ENCODE peak calls at places on chromosomes 6 and 20, in six cellular contexts. E is choroid plexus epithelial cell, N is ovary, R is transverse colon, X is Calu3, T is lung. G is an unnamed sample.

GRCh38 chr6:42404494-42404893 is 47.2 kb downstream of the TRERF1 start:
- DNase-seq in R (peak), X (peak), N (no peak), E (peak), T (no peak), G (no peak)

GRCh38 chr6:70369332-70369950 is 43.9 kb upstream of the FAM135A start:
- DNase-seq in N (peak), T (peak), E (peak), R (peak), X (peak), G (peak)

GRCh38 chr6:134740473-134741192 is 209.3 kb downstream of the ALDH8A1 start:
- DNase-seq in R (no peak), T (no peak), X (no peak), E (peak), N (no peak), G (no peak)

GRCh38 chr6:164692772-164693171 is 616.6 kb downstream of the C6orf118 start:
- DNase-seq in X (no peak), N (no peak), R (no peak), E (no peak), T (no peak), G (no peak)

GRCh38 chr6:890201-890600 is 197.3 kb upstream of the EXOC2 start:
- DNase-seq in T (no peak), R (no peak), E (no peak), N (no peak), X (no peak), G (no peak)

GRCh38 chr20:50347568-50347981 is 156.9 kb downstream of the CEBPB start:
- DNase-seq in R (no peak), N (no peak), X (no peak), T (no peak), E (no peak), G (no peak)

GRCh38 chr20:59135093-59135492 is 28.5 kb upstream of the ZNF831 start:
- DNase-seq in T (no peak), E (no peak), X (no peak), R (no peak), N (no peak), G (no peak)

GRCh38 chr6:156816505-156816904 is 39.3 kb downstream of the ARID1B start:
- DNase-seq in E (peak), T (peak), X (no peak), R (peak), N (no peak), G (no peak)

DNA sequence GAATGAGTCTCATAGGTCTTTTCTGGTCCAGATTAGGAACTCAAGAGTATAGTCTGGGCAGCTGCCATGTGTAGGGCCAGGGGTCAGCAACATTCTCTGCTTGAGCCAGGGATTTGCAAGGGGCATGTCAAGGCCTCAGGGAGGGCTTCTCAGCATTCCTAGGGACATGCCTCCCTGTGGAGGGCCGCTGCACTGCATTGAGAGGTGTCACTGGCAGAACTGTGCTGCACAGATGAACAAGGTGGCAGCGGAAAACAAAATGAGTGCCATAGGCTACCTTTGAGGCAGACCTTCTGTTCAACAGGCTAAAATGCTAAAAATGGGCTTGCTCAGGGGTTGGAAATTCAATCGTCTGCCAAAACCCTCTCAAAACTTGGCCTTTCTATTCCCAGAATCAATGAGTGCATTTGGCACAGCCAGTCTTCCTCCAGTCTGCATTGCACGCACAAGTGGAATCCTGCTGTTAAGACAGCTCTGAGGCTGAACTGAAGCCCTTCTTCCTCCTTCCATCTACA is 51.6 kb upstream of the SRPK1 start:
- DNase-seq in R (no peak), E (no peak), T (no peak), N (no peak), X (peak), G (peak)
- TF ChIP-seq CTCF in R (no peak), E (peak), T (no peak), N (no peak), X (no peak), G (no peak)

DNA sequence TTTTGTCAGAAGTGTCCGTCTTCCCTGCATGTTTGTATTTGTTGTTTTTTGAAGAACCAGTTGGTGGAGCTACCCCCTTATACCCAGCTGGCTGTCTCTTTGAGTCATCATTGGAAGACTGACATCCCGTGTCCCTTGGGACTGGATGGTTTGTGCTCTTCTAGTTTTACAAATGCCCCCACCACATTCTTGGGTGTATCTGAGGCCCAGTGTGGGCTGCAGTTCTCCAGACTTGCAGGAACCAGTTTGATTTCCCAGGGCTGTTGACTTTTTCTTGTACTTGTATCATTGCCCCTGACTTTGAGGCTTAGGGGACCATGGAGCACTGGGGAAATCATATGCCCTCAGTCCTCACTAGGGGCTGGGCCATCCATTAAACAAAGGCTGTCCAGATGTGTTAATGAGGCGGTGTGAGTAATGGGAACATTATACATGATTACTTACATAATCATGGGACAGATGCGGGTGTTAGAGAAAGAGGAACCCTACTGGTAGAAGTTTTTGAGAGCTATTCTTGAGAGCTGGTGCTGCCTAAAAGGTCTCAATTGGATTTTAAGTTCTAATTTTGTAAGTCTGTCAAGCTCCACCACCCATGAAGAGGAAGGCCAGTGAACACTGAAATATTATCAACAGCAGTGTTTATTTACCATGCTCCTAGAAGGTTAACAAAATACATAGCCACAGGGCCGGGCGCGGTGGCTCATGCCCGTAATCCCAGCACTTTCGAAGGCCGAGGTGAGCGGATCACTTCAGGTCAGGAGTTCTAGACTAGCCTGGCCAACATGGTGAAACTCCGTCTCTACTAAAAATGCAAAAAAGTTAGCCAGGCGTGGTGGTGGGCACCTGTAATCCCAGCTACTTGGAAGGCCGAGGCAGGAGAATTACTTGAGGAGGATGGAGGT is 8.5 kb downstream of the JARID2 start:
- DNase-seq in R (no peak), E (peak), X (no peak), T (no peak), N (no peak), G (no peak)
- TF ChIP-seq CTCF in R (no peak), E (peak), X (no peak), T (no peak), N (no peak), G (no peak)

DNA sequence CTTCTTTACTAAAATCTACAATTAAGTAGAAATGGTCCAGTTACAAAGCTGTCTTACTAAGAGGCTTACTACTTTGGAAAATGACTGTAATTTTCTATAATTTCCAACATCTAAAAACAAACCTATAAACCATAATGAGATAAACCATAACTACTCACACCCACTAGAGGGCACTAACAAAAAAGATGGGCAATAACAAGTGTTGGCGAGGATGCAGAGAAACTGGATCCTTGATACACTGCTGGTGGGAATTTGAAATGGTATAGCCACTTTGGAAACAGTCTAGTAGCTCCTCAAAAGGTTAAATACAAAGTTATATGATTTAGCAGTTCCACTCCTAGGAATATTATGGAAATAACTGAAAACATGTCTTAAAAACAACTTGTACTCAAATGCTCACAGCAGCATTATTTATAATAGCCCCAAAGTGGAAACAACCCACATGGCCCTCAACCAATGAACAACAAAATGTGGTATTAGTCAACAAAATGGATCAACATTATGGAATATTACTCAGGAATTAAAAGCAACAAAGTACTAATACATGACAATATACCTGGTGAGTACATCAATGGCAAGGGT is 50.6 kb downstream of the GJA10 start:
- DNase-seq in E (peak), T (no peak), R (no peak), X (no peak), N (no peak), G (no peak)
- TF ChIP-seq CTCF in E (peak), T (no peak), R (peak), X (no peak), N (no peak), G (peak)

GRCh38 chr6:160344281-160344680 is 3.9 kb upstream of the SLC22A3 start:
- DNase-seq in X (no peak), E (no peak), R (no peak), T (no peak), N (no peak), G (no peak)

GRCh38 chr6:160347259-160348208 is 644 bp upstream of the SLC22A3 start:
- DNase-seq in E (no peak), N (peak), R (peak), T (no peak), X (peak), G (no peak)

GRCh38 chr6:160348209-160348551 is at the start of gene SLC22A3:
- DNase-seq in E (no peak), N (peak), R (peak), T (no peak), X (no peak), G (no peak)

GRCh38 chr6:160349837-160350236 is 1.7 kb downstream of the SLC22A3 start:
- DNase-seq in N (no peak), E (no peak), R (peak), T (no peak), X (no peak), G (no peak)

DNA sequence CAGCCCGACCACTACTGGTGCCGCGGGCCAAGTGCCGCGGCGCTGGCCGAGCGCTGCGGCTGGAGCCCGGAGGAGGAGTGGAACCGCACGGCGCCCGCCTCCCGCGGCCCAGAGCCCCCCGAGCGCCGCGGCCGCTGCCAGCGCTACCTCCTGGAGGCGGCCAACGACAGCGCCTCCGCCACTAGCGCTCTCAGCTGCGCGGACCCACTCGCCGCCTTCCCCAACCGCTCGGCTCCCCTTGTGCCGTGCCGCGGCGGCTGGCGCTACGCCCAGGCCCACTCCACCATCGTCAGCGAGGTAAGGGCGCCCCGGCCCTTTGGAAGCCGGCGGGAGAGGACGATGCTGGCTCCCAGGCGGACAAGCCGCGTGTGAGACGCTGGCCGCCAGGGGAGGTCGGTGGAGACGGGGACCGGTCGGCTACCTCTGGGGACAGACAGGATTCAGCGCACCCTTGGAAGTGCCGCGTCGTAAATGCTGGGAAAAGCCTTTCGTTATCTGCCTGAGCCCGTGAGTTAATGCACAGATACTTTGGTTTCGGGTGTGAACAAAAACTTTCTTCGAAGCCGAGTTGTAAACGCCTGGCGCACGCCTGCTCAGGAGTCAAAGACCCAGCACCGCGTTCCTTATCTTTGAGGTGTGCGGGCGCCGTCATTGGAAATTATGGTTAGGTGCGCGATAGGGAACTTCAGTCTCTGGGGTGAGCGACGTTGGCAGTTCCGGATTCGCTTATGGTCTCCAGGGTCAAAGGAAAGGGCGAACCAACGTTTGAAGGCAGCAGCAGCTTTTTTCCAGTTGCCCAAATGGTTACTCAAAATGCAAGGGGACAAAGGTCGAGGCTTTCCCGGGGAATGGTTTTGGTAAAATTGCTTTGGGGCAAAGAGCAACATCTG is 619 bp downstream of the SLC22A3 start:
- DNase-seq in N (peak), E (peak), X (peak), R (peak), T (peak), G (peak)
- TF ChIP-seq CTCF in N (peak), E (no peak), X (no peak), R (peak), T (no peak), G (peak)

GRCh38 chr6:116556065-116556464 is 2.5 kb downstream of the CALHM4 start:
- DNase-seq in X (no peak), N (no peak), R (no peak), E (peak), T (no peak), G (no peak)

GRCh38 chr6:116550796-116551195 is 2.8 kb upstream of the CALHM4 start:
- DNase-seq in T (no peak), N (no peak), X (no peak), R (no peak), E (no peak), G (no peak)

GRCh38 chr6:116557863-116558262 is 4.3 kb downstream of the CALHM4 start:
- DNase-seq in N (no peak), R (no peak), E (peak), X (peak), T (peak), G (no peak)

GRCh38 chr6:116556814-116557403 is 3.4 kb downstream of the CALHM4 start:
- DNase-seq in R (no peak), N (no peak), E (no peak), X (no peak), T (no peak), G (no peak)

DNA sequence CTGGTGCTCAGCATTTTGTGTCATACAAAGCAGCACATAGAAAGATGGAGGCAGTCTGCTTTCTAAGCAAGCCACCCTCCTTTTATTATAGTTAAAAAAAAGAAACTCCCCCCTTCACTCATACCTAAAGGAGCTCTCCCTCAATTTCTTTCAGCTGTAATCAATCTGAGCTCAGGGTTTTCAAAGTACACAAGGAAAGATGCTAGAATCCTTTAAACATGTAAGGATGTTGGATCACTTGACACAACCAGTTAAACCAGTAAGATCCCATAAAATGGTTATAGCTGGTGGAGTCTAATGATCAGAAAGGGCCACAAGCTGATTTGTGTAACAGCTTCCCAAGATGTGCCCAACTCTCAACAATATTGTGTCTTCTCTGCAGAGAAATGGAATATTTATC is at the start of gene CALHM4:
- DNase-seq in X (no peak), E (no peak), R (no peak), T (no peak), N (no peak), G (no peak)
- TF ChIP-seq CTCF in X (no peak), E (no peak), R (no peak), T (no peak), N (no peak), G (no peak)

GRCh38 chr20:51769941-51770615 is 1.9 kb upstream of the ATP9A start:
- DNase-seq in E (no peak), R (no peak), X (no peak), T (no peak), N (no peak), G (no peak)

GRCh38 chr20:51768759-51769517 is 748 bp upstream of the ATP9A start:
- DNase-seq in E (no peak), T (no peak), R (no peak), N (peak), X (no peak), G (no peak)

GRCh38 chr20:51767018-51767866 is 948 bp downstream of the ATP9A start:
- DNase-seq in E (no peak), T (peak), X (peak), N (peak), R (peak), G (peak)

GRCh38 chr20:51763965-51764602 is 4.1 kb downstream of the ATP9A start:
- DNase-seq in X (no peak), R (no peak), E (peak), N (no peak), T (no peak), G (no peak)

DNA sequence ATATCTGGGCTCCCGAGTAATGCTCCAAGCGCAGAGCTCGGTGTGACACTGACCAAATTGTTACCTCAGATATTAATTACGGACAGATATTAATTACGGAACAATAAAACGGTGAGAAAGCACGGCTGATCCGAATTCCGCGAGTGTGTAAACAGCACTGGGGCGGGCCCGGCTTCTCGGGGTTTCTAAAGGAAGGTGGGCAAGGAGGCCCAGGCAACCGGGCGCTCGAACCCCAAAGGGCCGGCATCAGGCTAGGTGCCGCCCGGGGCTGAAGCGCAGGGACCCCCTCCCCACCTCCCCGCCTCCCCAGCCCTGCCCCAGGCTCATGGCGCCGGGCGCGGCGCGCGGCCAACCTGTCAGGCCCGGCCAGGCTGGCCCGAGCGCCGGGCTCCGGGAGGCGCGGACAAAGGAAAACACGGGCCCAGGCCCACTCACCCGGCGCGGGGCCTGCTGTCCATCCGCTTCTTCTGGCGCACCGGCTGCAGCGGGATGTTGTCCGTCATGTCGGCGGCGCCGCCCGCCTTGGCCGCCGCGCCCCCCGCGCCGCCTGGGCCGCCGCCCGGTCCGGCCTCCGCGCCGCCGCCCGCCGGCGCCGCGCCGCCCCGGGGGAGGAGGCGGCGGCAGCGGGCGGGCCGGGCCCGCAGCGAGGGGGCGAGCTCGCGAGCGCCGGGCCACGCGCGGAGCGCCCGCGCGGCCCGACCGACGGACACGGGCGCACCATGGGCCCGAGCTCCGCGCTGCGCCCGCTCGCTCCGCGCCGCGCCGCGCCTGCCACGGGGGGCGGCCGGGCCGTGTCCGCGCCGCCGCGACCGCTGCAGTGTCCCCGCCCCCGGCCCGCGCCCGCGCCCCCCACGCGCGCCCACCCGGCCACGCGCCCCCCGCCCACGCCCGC is at the start of gene ATP9A:
- DNase-seq in X (peak), T (peak), R (peak), N (peak), E (peak), G (peak)
- TF ChIP-seq CTCF in X (peak), T (no peak), R (no peak), N (no peak), E (no peak), G (peak)

DNA sequence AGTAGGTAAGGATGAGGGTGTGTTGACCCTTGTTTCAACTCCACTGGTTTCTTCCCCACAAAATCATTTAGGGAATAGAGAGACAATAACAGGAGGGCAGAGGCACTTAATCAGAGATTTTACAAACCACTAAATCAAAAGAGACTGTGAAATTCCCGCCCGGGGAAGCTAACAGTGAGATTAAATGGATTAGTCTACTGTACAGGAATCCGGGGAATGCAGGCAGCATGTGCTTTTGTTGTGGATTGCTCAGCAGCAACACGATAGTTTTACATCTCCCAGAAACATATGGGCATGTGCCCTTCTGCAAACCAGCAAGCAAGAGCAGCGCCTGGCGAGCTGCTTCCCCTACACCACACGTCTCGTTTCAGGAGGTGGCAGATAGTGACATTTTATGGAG is 382.2 kb downstream of the CD83 start:
- DNase-seq in X (no peak), R (no peak), N (no peak), T (no peak), E (peak), G (no peak)
- TF ChIP-seq CTCF in X (no peak), R (no peak), N (no peak), T (no peak), E (no peak), G (no peak)

DNA sequence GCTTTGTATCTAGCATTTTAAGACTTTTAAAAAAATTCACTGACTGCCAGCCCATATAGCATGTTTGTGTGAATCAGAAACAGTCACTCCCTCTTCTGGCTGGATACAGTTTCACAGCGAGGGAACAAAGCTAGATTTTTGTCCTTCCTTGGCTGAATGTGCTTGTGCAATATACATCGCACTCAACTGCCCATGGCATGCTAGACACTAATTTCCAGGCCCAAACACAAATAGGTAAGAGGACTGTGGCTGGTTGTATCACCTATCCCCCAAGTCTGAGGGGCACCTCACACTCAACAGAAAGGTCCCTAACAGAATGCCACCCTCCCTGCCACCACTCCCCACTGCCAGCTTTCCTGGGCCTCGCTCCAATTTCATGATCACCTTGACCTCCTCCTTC is 16.2 kb upstream of the BLCAP start:
- DNase-seq in R (no peak), X (peak), T (no peak), N (no peak), E (peak), G (no peak)
- TF ChIP-seq CTCF in R (peak), X (peak), T (no peak), N (no peak), E (peak), G (peak)

G was measured in neural crest cell.